ENCODE peak calls at places on chromosomes 5 and 9, in four cellular contexts. D, B, Y and F are unnamed samples.

GRCh38 chr9:113350338-113350672 is 964 bp downstream of the BSPRY start:
- DNase-seq in D (no peak), B (no peak), Y (no peak), F (no peak)

GRCh38 chr5:59798862-59799667 is 94.5 kb downstream of the PDE4D start:
- DNase-seq in B (no peak), D (peak), Y (no peak), F (no peak)

GRCh38 chr5:176394881-176395675 is 6.5 kb downstream of the HIGD2A start:
- DNase-seq in D (no peak), Y (peak), B (no peak), F (no peak)

GRCh38 chr5:59133801-59134261 is 551.0 kb downstream of the RAB3C start:
- DNase-seq in Y (peak), B (no peak), D (no peak), F (peak)

GRCh38 chr5:151569132-151570046 is 21.7 kb downstream of the FAT2 start:
- DNase-seq in D (no peak), Y (no peak), B (no peak), F (no peak)

GRCh38 chr5:103109277-103109676 is 10.7 kb downstream of the GIN1 start:
- DNase-seq in D (no peak), B (no peak), Y (no peak), F (no peak)

GRCh38 chr9:130518943-130519772 is 60.2 kb upstream of the FUBP3 start:
- DNase-seq in Y (no peak), B (no peak), D (no peak), F (no peak)

GRCh38 chr9:109082091-109082620 is 37.6 kb downstream of the TMEM245 start:
- DNase-seq in D (no peak), Y (no peak), B (no peak), F (no peak)

GRCh38 chr9:128987800-128988199 is 40.3 kb downstream of the NUP188 start:
- DNase-seq in D (no peak), Y (peak), B (no peak), F (peak)

GRCh38 chr5:175840050-175840841 is 31.1 kb upstream of the CPLX2 start:
- DNase-seq in Y (peak), B (no peak), D (no peak), F (no peak)

GRCh38 chr5:14035859-14036440 is 91.5 kb upstream of the DNAH5 start:
- DNase-seq in D (peak), B (no peak), Y (peak), F (peak)

DNA sequence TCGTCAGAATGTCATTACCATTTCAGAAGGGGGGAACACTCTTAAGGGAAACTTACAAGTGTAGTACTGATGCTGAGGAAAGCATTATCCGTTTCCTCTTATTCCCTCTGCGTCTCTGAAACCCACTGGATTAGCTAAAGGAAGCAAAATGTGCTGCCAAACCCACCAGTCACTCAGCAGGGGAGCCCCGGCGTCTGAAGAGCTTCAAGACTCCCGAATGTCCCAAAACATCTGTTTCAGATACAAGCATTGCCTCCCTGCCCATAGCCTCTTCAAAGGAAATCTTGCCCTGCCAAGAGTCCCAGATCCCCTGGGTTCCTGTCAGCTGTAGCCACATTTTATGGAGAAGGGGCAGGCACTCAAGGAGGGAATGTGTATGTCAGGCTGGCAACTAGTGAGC is 1.0 kb upstream of the HCN1 start:
- DNase-seq in D (no peak), B (no peak), Y (no peak), F (no peak)
- TF ChIP-seq CTCF in D (no peak), B (no peak), Y (no peak), F (no peak)

DNA sequence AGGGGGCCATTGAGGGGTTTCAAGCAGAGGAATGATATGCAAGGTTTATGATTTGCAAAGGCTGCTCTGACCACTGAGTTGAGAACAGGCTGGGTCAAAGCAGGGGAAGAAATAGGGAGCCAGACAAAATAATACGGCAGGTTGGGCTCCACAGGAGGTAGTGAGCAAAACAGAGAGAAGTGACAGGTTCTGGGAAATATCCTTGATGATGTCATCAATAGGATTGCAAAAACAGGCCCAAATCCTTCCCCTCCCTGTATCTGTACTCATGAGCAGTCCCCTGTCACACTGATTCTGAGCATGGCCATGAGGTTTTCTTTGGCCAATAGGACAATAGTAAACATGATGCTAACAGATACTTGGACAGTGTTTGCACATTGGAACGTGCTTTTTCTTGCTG is 471.8 kb upstream of the BRINP1 start:
- DNase-seq in Y (no peak), D (no peak), B (no peak), F (no peak)
- H3K27ac ChIP-seq in Y (no peak), D (no peak), B (no peak), F (no peak)

DNA sequence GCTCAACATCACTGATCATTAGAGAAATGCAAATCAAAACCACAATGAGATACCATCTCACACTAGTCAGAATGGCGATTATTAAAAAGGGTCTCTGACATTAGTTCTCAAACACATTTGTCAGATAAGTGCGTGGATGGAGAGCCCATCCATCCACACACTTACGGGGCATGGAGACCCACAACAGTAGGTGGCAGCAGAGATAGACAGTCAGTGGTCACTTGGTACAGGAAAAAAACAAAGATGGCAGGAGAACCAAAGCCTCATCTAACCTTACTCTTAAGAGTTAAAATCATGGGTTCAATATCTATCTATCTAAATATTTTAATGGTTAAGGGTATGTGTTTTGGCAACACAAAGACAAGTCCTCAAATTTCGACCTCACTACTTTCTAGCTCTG is 1378.7 kb upstream of the C9orf72 start:
- DNase-seq in D (no peak), B (no peak), Y (no peak), F (no peak)
- TF ChIP-seq CTCF in D (no peak), B (no peak), Y (no peak), F (no peak)

GRCh38 chr5:74919487-74919886 is 53.3 kb upstream of the FAM169A start:
- DNase-seq in D (no peak), B (no peak), Y (peak), F (peak)

GRCh38 chr5:74918232-74918669 is 52.1 kb upstream of the FAM169A start:
- DNase-seq in D (no peak), Y (no peak), B (no peak), F (no peak)

GRCh38 chr5:74919041-74919440 is 52.9 kb upstream of the FAM169A start:
- DNase-seq in D (no peak), Y (no peak), B (no peak), F (no peak)

GRCh38 chr5:74915488-74915887 is 49.3 kb upstream of the FAM169A start:
- DNase-seq in D (no peak), B (no peak), Y (no peak), F (no peak)

GRCh38 chr5:74916831-74917710 is 50.9 kb upstream of the FAM169A start:
- DNase-seq in Y (peak), B (no peak), D (peak), F (no peak)
- H3K27ac ChIP-seq in Y (no peak), B (no peak), D (no peak), F (no peak)

GRCh38 chr5:135245521-135246499 is 153.2 kb downstream of the MACROH2A1 start:
- DNase-seq in Y (peak), B (no peak), D (peak), F (no peak)
- TF ChIP-seq CTCF in Y (no peak), B (no peak), D (no peak), F (no peak)

GRCh38 chr5:56479701-56480304 is 246.7 kb upstream of the ANKRD55 start:
- DNase-seq in D (no peak), Y (no peak), B (no peak), F (no peak)
- H3K27ac ChIP-seq in D (peak), Y (peak), B (peak), F (peak)

GRCh38 chr5:72300590-72301339 is 19.3 kb downstream of the MRPS27 start:
- DNase-seq in D (no peak), Y (no peak), B (no peak), F (no peak)
- TF ChIP-seq CTCF in D (no peak), Y (no peak), B (no peak), F (peak)

DNA sequence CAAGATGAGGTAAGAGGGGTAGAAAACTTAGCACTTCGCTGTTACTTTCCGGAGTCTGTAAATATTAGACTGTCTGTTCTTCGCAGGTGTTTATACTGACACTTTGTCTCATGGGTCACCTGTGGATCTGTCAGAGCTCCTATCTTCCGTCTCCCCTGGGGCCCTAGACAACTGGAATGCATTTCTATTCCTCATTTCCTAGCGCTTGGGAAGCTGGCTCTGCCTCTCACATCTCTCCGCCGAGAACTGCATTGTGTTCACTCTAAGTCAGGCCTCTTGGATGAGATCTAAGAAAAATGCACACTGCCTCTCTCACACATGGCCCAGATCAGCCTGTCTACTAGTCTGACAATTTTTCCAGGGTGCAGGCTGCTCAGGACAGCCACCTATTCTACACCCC is 39.5 kb downstream of the PCA3 start:
- DNase-seq in D (no peak), B (no peak), Y (no peak), F (no peak)
- H3K27ac ChIP-seq in D (no peak), B (no peak), Y (no peak), F (no peak)

GRCh38 chr9:125993423-125993935 is 246.3 kb downstream of the PBX3 start:
- DNase-seq in B (no peak), D (no peak), Y (no peak), F (no peak)
- TF ChIP-seq CTCF in B (no peak), D (no peak), Y (no peak), F (no peak)